ENCODE peak calls at places on chromosomes 4 and X, in ten cellular contexts. W is CD4-positive, alpha-beta memory T cell; I is stimulated activated naive CD8-positive, alpha-beta T cell treated with anti-CD3 and anti-CD28 coated beads, Interleukin-15, Interleukin-2, amounts not matched to agents 100 U/mL and 50 U/mL, for 24 hours; M is neural crest cell; N is foreskin fibroblast; J is HepG2; E is CD8-positive, alpha-beta memory T cell; U is activated gamma-delta T cell treated with Interleukin-2 at 50 U/mL for 16 hours; G is iPS DF 19.7; T is psoas muscle. K is an unnamed sample.

GRCh38 chrX:137430984-137431475 is 134.9 kb upstream of the ZIC3 start:
- DNase-seq in W (no peak), I (no peak), M (no peak), N (no peak), J (no peak), E (no peak), U (no peak), G (no peak), T (no peak), K (no peak)

GRCh38 chr4:72860766-72861165 is 208.8 kb downstream of the COX18 start:
- DNase-seq in W (no peak), I (no peak), M (no peak), N (no peak), J (no peak), E (no peak), U (no peak), G (no peak), T (no peak), K (no peak)

GRCh38 chrX:153474718-153475117 is 4.3 kb upstream of the HAUS7 start:
- DNase-seq in W (peak), I (peak), M (peak), N (no peak), J (no peak), E (peak), U (peak), G (no peak), T (peak), K (no peak)

GRCh38 chr4:105060628-105061027 is 86.0 kb upstream of the TET2 start:
- DNase-seq in W (no peak), I (peak), M (no peak), N (no peak), J (no peak), E (no peak), U (no peak), G (no peak), T (no peak), K (no peak)

GRCh38 chr4:121633642-121634041 is 63.1 kb downstream of the ANXA5 start:
- DNase-seq in W (no peak), I (no peak), M (no peak), N (no peak), J (no peak), E (no peak), U (no peak), G (no peak), T (no peak), K (no peak)

GRCh38 chr4:118682928-118683327 is 2.3 kb upstream of the METTL14 start:
- DNase-seq in W (no peak), I (no peak), M (no peak), N (peak), J (peak), E (no peak), U (no peak), G (no peak), T (no peak), K (no peak)

GRCh38 chr4:138310991-138311390 is 68.8 kb upstream of the SLC7A11 start:
- DNase-seq in W (no peak), I (no peak), M (no peak), N (peak), J (no peak), E (no peak), U (no peak), G (no peak), T (no peak), K (no peak)

GRCh38 chrX:2710041-2710471 is 19.0 kb downstream of the CD99 start:
- DNase-seq in W (peak), I (peak), M (no peak), N (peak), J (no peak), E (peak), U (no peak), G (no peak), T (no peak), K (no peak)

GRCh38 chr4:740656-741282 is 35.1 kb downstream of the PCGF3 start:
- DNase-seq in W (no peak), I (no peak), M (no peak), N (no peak), J (no peak), E (no peak), U (no peak), G (no peak), T (no peak), K (no peak)

GRCh38 chr4:77538574-77539157 is 67.0 kb upstream of the CXCL13 start:
- DNase-seq in W (no peak), I (no peak), M (no peak), N (peak), J (peak), E (no peak), U (no peak), G (no peak), T (no peak), K (peak)

GRCh38 chrX:9885150-9885549 is 82.0 kb upstream of the CLDN34 start:
- DNase-seq in W (peak), I (peak), M (peak), N (peak), J (peak), E (no peak), U (peak), G (no peak), T (peak), K (peak)

GRCh38 chrX:27565992-27566391 is 24.2 kb upstream of the DCAF8L2 start:
- DNase-seq in W (no peak), I (no peak), M (no peak), N (no peak), J (peak), E (no peak), U (no peak), G (no peak), T (no peak), K (no peak)

GRCh38 chr4:134470544-134470943 is 269.0 kb upstream of the PABPC4L start:
- DNase-seq in W (no peak), I (no peak), M (peak), N (no peak), J (peak), E (no peak), U (no peak), G (peak), T (no peak), K (no peak)

GRCh38 chrX:56788717-56789122 is 59.7 kb downstream of the NBDY start:
- DNase-seq in W (peak), I (no peak), M (no peak), N (no peak), J (peak), E (no peak), U (peak), G (no peak), T (peak), K (no peak)

GRCh38 chr4:16868674-16869073 is 29.8 kb downstream of the LDB2 start:
- DNase-seq in W (no peak), I (no peak), M (no peak), N (no peak), J (no peak), E (no peak), U (no peak), G (no peak), T (no peak), K (no peak)

K was measured in LNCaP clone FGC.